ENCODE peak calls at places on chromosomes 13 and 19, in four cellular contexts. U, P, H and W are unnamed samples.

GRCh38 chr13:42110410-42111155 is 62.1 kb downstream of the DGKH start:
- DNase-seq in P (peak), U (peak), H (no peak), W (peak)

GRCh38 chr19:3362217-3362907 is 4.0 kb upstream of the NFIC start:
- DNase-seq in P (no peak), U (no peak), H (no peak), W (no peak)

GRCh38 chr13:77833331-77833863 is 85.2 kb downstream of the EDNRB start:
- DNase-seq in H (no peak), P (peak), U (peak), W (peak)

GRCh38 chr13:83691966-83692365 is 190.3 kb downstream of the SLITRK1 start:
- DNase-seq in U (peak), H (no peak), P (no peak), W (no peak)

GRCh38 chr13:56718791-56719190 is 421.9 kb upstream of the PRR20A start:
- DNase-seq in U (no peak), P (no peak), H (no peak), W (no peak)

GRCh38 chr13:43085545-43085944 is 62.2 kb downstream of the DNAJC15 start:
- DNase-seq in P (no peak), H (no peak), U (peak), W (peak)

GRCh38 chr13:68369739-68370138 is 1139.6 kb upstream of the PCDH9 start:
- DNase-seq in P (no peak), U (peak), H (no peak), W (no peak)

GRCh38 chr19:40594251-40594650 is 6.9 kb upstream of the LTBP4 start:
- DNase-seq in H (no peak), P (no peak), U (no peak), W (no peak)

GRCh38 chr13:72437458-72437857 is 290.0 kb downstream of the MZT1 start:
- DNase-seq in H (no peak), P (peak), U (peak), W (peak)

GRCh38 chr13:103772576-103772975 is 706.4 kb upstream of the SLC10A2 start:
- DNase-seq in P (no peak), H (no peak), U (no peak), W (no peak)

GRCh38 chr13:26589754-26590153 is 32.3 kb downstream of the WASF3 start:
- DNase-seq in U (peak), H (no peak), P (no peak), W (peak)

GRCh38 chr19:33797821-33798633 is 1.4 kb downstream of the KCTD15 start:
- DNase-seq in H (peak), U (peak), P (no peak), W (no peak)

GRCh38 chr13:23956106-23956505 is 58.8 kb upstream of the C1QTNF9B start:
- DNase-seq in P (no peak), U (peak), H (no peak), W (peak)

GRCh38 chr19:52896431-52897148 is 845 bp downstream of the ZNF320 start:
- DNase-seq in P (no peak), U (peak), H (no peak), W (peak)

GRCh38 chr19:52188822-52189744 is 769 bp upstream of the PPP2R1A start:
- DNase-seq in P (peak), U (no peak), H (peak), W (no peak)

GRCh38 chr13:20403826-20404225 is 121.8 kb downstream of the CRYL1 start:
- DNase-seq in P (no peak), U (no peak), H (no peak), W (no peak)

GRCh38 chr13:60990032-60990733 is 425.5 kb downstream of the PCDH20 start:
- DNase-seq in U (no peak), H (no peak), P (no peak), W (no peak)

GRCh38 chr19:54439174-54439851 is 9.7 kb upstream of the LENG8 start:
- DNase-seq in P (no peak), U (peak), H (no peak), W (no peak)

GRCh38 chr13:113947321-113948033 is 26.4 kb downstream of the C13orf46 start:
- DNase-seq in U (no peak), H (peak), P (no peak), W (peak)

GRCh38 chr19:33393286-33394005 is 19.9 kb downstream of the CEBPG start:
- DNase-seq in P (no peak), H (peak), U (no peak), W (no peak)

GRCh38 chr19:48770734-48771472 is 15.6 kb downstream of the FGF21 start:
- DNase-seq in U (no peak), P (no peak), H (no peak), W (no peak)

GRCh38 chr13:77516342-77516789 is 19.1 kb upstream of the SCEL start:
- DNase-seq in U (peak), P (no peak), H (no peak), W (peak)

GRCh38 chr13:46983881-46984280 is 87.0 kb upstream of the HTR2A start:
- DNase-seq in P (peak), H (no peak), U (peak), W (peak)

GRCh38 chr19:48768989-48769713 is 13.8 kb downstream of the FGF21 start:
- DNase-seq in P (no peak), U (peak), H (no peak), W (no peak)

GRCh38 chr13:84896128-84896527 is 903.1 kb downstream of the SLITRK6 start:
- DNase-seq in P (peak), U (peak), H (no peak), W (peak)

GRCh38 chr13:95704510-95704909 is 27.6 kb downstream of the DNAJC3 start:
- DNase-seq in P (no peak), H (no peak), U (no peak), W (peak)

GRCh38 chr19:8371011-8371804 is 7.3 kb downstream of the ANGPTL4 start:
- DNase-seq in H (no peak), U (no peak), P (no peak), W (no peak)

GRCh38 chr19:3975144-3975543 is 4.2 kb upstream of the DAPK3 start:
- DNase-seq in P (no peak), U (no peak), H (no peak), W (no peak)

GRCh38 chr13:77388944-77389616 is 62.2 kb upstream of the MYCBP2 start:
- DNase-seq in U (no peak), H (no peak), P (no peak), W (no peak)

GRCh38 chr13:43749503-43749902 is 37.3 kb downstream of the ENOX1 start:
- DNase-seq in U (no peak), P (no peak), H (no peak), W (no peak)

GRCh38 chr13:73304442-73304841 is 245.6 kb downstream of the KLF5 start:
- DNase-seq in U (no peak), H (no peak), P (no peak), W (no peak)

GRCh38 chr13:104289400-104289799 is 1223.2 kb upstream of the SLC10A2 start:
- DNase-seq in U (peak), H (no peak), P (no peak), W (no peak)

GRCh38 chr13:70613295-70613694 is 505.0 kb upstream of the KLHL1 start:
- DNase-seq in H (no peak), U (no peak), P (no peak), W (no peak)

GRCh38 chr13:51921790-51922740 is 60.3 kb downstream of the CCDC70 start:
- DNase-seq in U (no peak), H (no peak), P (no peak), W (no peak)

GRCh38 chr19:1211494-1212234 is 6.1 kb downstream of the STK11 start:
- DNase-seq in U (peak), H (no peak), P (no peak), W (peak)

GRCh38 chr13:25276748-25277147 is 10.5 kb downstream of the MTMR6 start:
- DNase-seq in P (no peak), U (peak), H (no peak), W (peak)

GRCh38 chr19:45598267-45599011 is 3.6 kb downstream of the GPR4 start:
- DNase-seq in U (no peak), H (peak), P (no peak), W (peak)
- H3K4me3 ChIP-seq in U (no peak), H (peak), P (peak), W (peak)

GRCh38 chr19:19167612-19168011 is 2.5 kb downstream of the MEF2B start:
- DNase-seq in H (no peak), P (no peak), U (no peak), W (no peak)

GRCh38 chr19:19171821-19172532 is 1.9 kb upstream of the MEF2B start:
- DNase-seq in P (peak), U (peak), H (no peak), W (peak)

GRCh38 chr19:19171110-19171672 is 1.1 kb upstream of the MEF2B start:
- DNase-seq in P (no peak), H (no peak), U (no peak), W (no peak)

GRCh38 chr19:19169236-19170052 is 619 bp downstream of the MEF2B start:
- DNase-seq in U (no peak), H (no peak), P (no peak), W (no peak)

DNA sequence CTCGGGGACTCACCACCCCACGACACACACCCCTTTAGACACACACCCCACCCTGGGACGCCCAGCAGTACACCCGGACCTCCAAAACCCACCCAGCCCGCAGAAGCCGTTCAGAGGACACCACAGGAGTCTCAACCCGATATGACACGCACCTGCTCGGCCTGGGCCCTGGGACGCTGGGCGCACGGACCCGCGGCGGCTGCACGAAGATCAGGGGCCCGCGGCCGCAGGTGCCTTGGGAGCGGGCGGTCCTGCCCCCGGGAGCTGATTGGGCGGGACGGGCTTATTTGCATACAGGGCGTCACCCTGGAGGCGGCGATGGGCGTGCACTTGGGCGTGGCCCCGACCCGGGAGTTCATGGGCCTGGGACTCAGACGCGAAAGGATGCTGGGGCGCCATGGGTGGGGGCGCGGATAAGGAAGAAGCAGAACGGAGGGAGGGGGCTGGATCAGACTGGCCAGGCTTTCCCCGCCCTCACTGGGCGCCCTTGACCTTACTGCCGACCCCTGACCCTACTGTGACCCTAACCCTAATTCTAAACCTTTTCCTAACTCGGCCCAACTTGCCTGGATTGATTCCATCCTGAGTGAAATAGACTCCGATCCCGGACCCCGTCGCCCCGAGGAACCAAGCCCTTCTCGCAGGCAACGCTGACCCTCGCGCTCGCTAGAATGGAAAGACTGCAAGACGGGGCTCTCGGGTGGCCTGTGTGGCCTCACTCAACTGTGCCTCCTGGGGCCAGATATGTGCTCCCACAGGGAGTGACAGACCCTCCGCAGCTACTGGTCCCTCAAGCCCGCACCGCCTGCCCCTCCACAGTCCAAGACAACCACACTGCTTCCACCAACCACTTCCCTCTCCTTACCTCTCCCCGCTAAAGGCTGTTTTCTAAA is at the start of gene MEF2B:
- DNase-seq in U (peak), P (no peak), H (peak), W (peak)
- H3K4me3 ChIP-seq in U (no peak), P (peak), H (peak), W (no peak)

GRCh38 chr19:35151273-35152065 is 3.1 kb upstream of the FXYD5 start:
- DNase-seq in U (no peak), P (no peak), H (no peak), W (no peak)
- H3K4me3 ChIP-seq in U (no peak), P (no peak), H (no peak), W (no peak)

GRCh38 chr19:21850636-21851255 is 14.8 kb upstream of the ZNF43 start:
- DNase-seq in U (peak), P (no peak), H (no peak), W (peak)
- H3K4me3 ChIP-seq in U (peak), P (peak), H (peak), W (peak)

GRCh38 chr19:46492841-46493235 is 2.8 kb downstream of the PNMA8B start:
- DNase-seq in P (no peak), U (no peak), H (no peak), W (no peak)
- H3K4me3 ChIP-seq in P (no peak), U (no peak), H (peak), W (no peak)

GRCh38 chr13:111323549-111323948 is 3.1 kb downstream of the TEX29 start:
- DNase-seq in U (no peak), H (no peak), P (no peak), W (no peak)
- H3K4me3 ChIP-seq in U (no peak), H (no peak), P (no peak), W (no peak)

GRCh38 chr19:6491802-6492592 is 10.1 kb downstream of the TUBB4A start:
- DNase-seq in P (no peak), H (no peak), U (no peak), W (no peak)

GRCh38 chr19:6494438-6495036 is 7.6 kb downstream of the TUBB4A start:
- DNase-seq in H (no peak), U (no peak), P (no peak), W (no peak)

GRCh38 chr19:6484831-6485230 is 3.2 kb upstream of the DENND1C start:
- DNase-seq in U (no peak), P (no peak), H (no peak), W (no peak)

GRCh38 chr19:6489278-6490061 is 7.9 kb upstream of the DENND1C start:
- DNase-seq in H (no peak), P (no peak), U (no peak), W (no peak)

DNA sequence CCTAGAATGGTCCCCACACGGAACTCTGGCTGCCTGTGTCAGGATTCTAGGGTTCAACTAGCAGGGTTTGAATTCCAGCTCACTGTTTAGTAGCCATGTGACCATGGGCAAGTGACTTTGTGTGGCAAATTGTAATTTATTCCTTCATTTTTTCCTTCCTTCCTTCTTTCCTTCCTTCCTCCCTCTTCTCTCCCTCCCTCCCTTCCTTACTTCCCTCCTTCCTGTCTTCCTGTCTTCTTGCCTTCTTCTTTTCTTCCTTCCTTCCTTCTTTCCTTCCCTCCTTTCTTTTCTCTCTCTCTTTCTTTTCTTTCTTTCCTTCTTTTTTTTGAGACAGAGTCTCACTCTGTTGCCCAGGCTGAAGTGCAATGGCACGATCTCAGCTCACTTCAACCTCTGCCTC is 8.5 kb upstream of the DENND1C start:
- DNase-seq in H (no peak), U (no peak), P (no peak), W (no peak)
- H3K4me3 ChIP-seq in H (no peak), U (no peak), P (no peak), W (no peak)